ENCODE peak calls at places on chromosomes 4 and X, in seven cellular contexts. F, C, E, G, K, X and V are unnamed samples.

GRCh38 chr4:124499266-124499665 is 213.3 kb downstream of the ANKRD50 start:
- DNase-seq in F (no peak), C (no peak), E (no peak), G (no peak), K (no peak), X (no peak), V (no peak)

GRCh38 chr4:55358668-55359067 is 12.6 kb downstream of the SRD5A3 start:
- DNase-seq in F (no peak), C (no peak), E (no peak), G (no peak), K (no peak), X (no peak), V (no peak)

GRCh38 chrX:130702867-130703707 is 199.9 kb downstream of the ENOX2 start:
- DNase-seq in F (no peak), C (no peak), E (no peak), G (no peak), K (no peak), X (no peak), V (no peak)

GRCh38 chr4:7103031-7103598 is 35.3 kb upstream of the GRPEL1 start:
- DNase-seq in F (peak; percentile 88), C (peak; percentile 95), E (peak; percentile 93), G (peak; percentile 70), K (peak; percentile 98), X (peak; percentile 94), V (peak; percentile 89)

GRCh38 chr4:78661923-78662521 is 110.5 kb downstream of the ANXA3 start:
- DNase-seq in F (no peak), C (no peak), E (no peak), G (no peak), K (no peak), X (no peak), V (no peak)

GRCh38 chr4:185384877-185385465 is 10.8 kb downstream of the LRP2BP start:
- DNase-seq in F (no peak), C (no peak), E (no peak), G (no peak), K (no peak), X (no peak), V (no peak)

GRCh38 chrX:119407681-119408080 is 8.5 kb downstream of the SLC25A43 start:
- DNase-seq in F (no peak), C (no peak), E (no peak), G (no peak), K (no peak), X (no peak), V (no peak)

GRCh38 chr4:23614284-23614892 is 275.5 kb downstream of the PPARGC1A start:
- DNase-seq in F (peak; percentile 29), C (no peak), E (no peak), G (no peak), K (peak; percentile 33), X (no peak), V (no peak)

GRCh38 chr4:84470204-84470785 is 28.8 kb downstream of the NKX6-1 start:
- DNase-seq in F (no peak), C (no peak), E (no peak), G (no peak), K (no peak), X (no peak), V (no peak)

GRCh38 chr4:5719329-5720055 is 8.5 kb downstream of the EVC start:
- DNase-seq in F (no peak), C (no peak), E (no peak), G (no peak), K (no peak), X (no peak), V (no peak)

GRCh38 chrX:155094468-155095061 is 23.3 kb downstream of the BRCC3 start:
- DNase-seq in F (peak; percentile 13), C (no peak), E (no peak), G (peak; percentile 2), K (peak; percentile 57), X (no peak), V (no peak)

GRCh38 chrX:98068210-98068609 is 1184.5 kb downstream of the RPA4 start:
- DNase-seq in F (no peak), C (no peak), E (no peak), G (no peak), K (no peak), X (no peak), V (no peak)

DNA sequence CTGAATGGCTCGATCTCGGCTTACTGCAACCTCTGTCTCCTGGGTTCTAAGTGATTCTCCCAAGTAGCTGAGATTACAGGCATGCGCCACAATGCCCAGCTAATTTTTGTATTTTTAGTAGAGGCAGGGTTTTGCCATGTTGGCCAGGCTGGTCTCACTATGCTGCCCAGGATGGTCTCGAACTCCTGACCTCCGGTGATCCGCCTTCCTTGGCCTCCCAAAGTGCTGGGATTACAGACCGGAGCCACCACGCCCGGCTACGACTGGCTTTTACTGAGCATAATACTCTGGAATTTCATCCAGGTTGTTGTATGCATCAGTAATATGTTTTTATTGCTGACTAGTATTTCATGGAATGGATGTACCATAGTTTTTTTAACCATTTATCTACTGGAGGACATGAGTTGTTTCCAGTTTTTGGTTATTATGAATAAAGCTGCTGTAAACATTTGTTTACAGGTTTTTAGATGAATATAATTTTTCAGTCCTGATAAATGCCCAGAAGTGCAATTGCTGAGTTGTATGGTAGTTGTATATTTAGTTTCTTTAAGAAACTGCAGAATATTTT is 31.2 kb downstream of the N4BP2 start:
- DNase-seq in F (no peak), C (no peak), E (no peak), G (no peak), K (no peak), X (no peak), V (no peak)
- H3K4me3 ChIP-seq in F (no peak overlapping the region), C (no peak overlapping the region), E (no peak overlapping the region), G (no peak overlapping the region), K (no peak overlapping the region), X (no peak overlapping the region), V (no peak overlapping the region)

DNA sequence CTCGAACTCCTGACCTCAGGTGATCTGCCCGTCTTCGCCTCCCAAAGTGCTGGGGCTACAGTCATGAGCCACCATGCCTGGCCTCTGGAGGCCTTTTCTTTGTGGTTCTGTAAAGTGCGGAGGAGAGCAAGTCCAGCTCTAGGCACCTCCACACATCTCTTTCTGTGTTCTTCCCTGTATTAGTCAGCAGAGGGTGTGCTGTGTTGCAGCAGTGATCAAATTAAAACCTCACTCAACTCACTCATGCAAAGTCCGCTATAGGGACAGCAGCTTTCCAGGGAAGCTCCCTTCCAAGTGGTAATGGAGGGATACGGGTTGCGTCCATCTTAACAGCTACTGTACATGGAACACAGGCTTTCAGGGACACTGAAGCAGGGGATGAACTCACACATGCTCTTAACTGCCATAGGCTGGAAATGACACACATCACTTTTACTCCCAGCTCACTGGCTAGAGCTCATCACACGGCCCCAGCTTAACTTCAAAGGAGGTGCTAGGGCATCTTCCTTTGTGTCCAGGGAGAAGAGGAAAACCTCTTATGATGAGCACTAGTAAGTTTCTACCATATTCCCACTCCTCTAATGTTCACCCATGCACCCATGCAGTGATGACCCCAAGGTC is 36.0 kb upstream of the CCNG2 start:
- DNase-seq in F (no peak), C (no peak), E (no peak), G (no peak), K (no peak), X (no peak), V (no peak)
- TF ChIP-seq CTCF in F (no peak), C (no peak), E (no peak), G (no peak), K (no peak), X (no peak), V (peak; percentile 31)

GRCh38 chrX:137565921-137566745 is at the start of gene ZIC3:
- DNase-seq in F (peak; percentile 62), C (peak; percentile 67), E (peak; percentile 57), G (no peak), K (peak; percentile 82), X (peak; percentile 71), V (no peak)
- H3K4me3 ChIP-seq in F (no peak within 1 kb of the TSS), C (peak within 1 kb of the TSS; percentile 51), E (peak within 1 kb of the TSS; percentile 72), G (peak within 1 kb of the TSS; percentile 11), K (peak within 1 kb of the TSS; percentile 33), X (peak within 1 kb of the TSS; percentile 46), V (peak within 1 kb of the TSS; percentile 30)

DNA sequence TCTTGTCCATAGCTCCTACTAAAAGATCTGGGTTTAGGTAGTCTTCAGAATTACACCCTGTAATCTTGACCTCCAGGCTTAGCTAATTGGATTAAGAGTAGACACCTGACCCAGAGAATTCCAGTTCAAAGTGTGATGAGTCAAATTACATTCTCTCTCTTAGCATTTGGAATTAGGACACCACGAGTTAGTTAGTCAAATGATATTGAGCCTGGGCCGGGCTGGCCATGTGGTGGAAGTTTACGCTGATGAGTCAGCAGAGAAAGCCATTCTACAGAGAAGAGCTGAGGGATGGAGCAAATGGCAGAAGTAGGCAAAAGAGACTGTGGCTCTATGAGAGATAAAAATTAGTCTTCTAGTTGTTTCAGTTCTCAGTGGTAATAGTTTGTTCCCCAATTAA is 31.1 kb downstream of the CEP44 start:
- DNase-seq in F (peak; percentile 9), C (no peak), E (no peak), G (no peak), K (no peak), X (no peak), V (no peak)
- TF ChIP-seq CTCF in F (no peak), C (no peak), E (no peak), G (no peak), K (no peak), X (no peak), V (no peak)

DNA sequence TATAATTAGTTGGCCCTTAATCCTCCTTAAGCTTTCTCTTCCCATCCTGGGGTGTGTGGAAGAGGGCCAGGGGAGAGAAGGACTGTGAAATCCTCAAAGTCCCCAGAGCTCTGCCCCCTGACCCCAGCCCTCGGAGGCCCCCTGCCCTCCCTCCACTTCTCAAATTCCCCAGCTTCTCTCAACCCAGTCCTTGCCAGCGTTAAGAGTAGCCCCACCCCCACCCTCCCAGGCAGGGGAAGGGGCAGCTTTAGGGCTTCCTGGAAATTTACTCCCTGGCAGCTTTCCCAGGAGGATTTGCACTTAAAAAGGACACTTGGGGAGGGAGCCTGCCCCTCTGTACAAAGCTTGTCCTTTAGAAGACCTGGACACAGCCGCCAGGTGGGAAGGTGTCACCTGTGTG is 11.8 kb upstream of the CD40LG start:
- DNase-seq in F (no peak), C (no peak), E (no peak), G (no peak), K (no peak), X (no peak), V (no peak)
- H3K4me3 ChIP-seq in F (no peak overlapping the region), C (no peak overlapping the region), E (no peak overlapping the region), G (no peak overlapping the region), K (no peak overlapping the region), X (no peak overlapping the region), V (no peak overlapping the region)

GRCh38 chr4:152935138-152935537 is 985 bp upstream of the FHDC1 start:
- DNase-seq in F (no peak), C (no peak), E (no peak), G (no peak), K (no peak), X (no peak), V (peak; percentile 80)
- TF ChIP-seq CTCF in F (no peak), C (no peak), E (no peak), G (no peak), K (no peak), X (no peak), V (peak; percentile 13)

GRCh38 chrX:103215768-103216085 is 819 bp downstream of the BEX4 start:
- DNase-seq in F (no peak), C (no peak), E (no peak), G (no peak), K (peak; percentile 80), X (no peak), V (no peak)

GRCh38 chrX:103215037-103215767 is at the start of gene BEX4:
- DNase-seq in F (peak; percentile 89), C (peak; percentile 95), E (peak; percentile 82), G (peak; percentile 72), K (peak; percentile 87), X (peak; percentile 91), V (peak; percentile 81)

GRCh38 chrX:103220511-103221406 is 5.9 kb downstream of the BEX4 start:
- DNase-seq in F (no peak), C (no peak), E (no peak), G (no peak), K (no peak), X (no peak), V (no peak)
- H3K4me3 ChIP-seq in F (no peak overlapping the region), C (no peak overlapping the region), E (peak overlapping the region; percentile 41), G (no peak overlapping the region), K (no peak overlapping the region), X (no peak overlapping the region), V (no peak overlapping the region)

GRCh38 chr4:169286562-169287301 is 16.0 kb upstream of the SH3RF1 start:
- DNase-seq in F (no peak), C (no peak), E (no peak), G (no peak), K (no peak), X (no peak), V (no peak)
- TF ChIP-seq CTCF in F (no peak), C (no peak), E (peak; percentile 18), G (no peak), K (peak; percentile 18), X (no peak), V (no peak)